ENCODE peak calls at places on chromosomes 16 and 17, in five cellular contexts. One of them, this sample, is unnamed.

GRCh38 chr17:1168537-1169234 is 11.1 kb downstream of the ABR start:
- DNase-seq in HCT116: no peak
- DNase-seq in AG04450: no peak
- DNase-seq in left ventricle myocardium inferior: no peak
- DNase-seq in fibroblast of mammary gland: no peak
- DNase-seq in this sample: no peak

GRCh38 chr17:77320501-77321256 is 179.9 kb downstream of the SEC14L1 start:
- DNase-seq in HCT116: no peak
- DNase-seq in AG04450: no peak
- DNase-seq in left ventricle myocardium inferior: no peak
- DNase-seq in fibroblast of mammary gland: peak
- DNase-seq in this sample: no peak

GRCh38 chr16:20851601-20852000 is 45.3 kb downstream of the REXO5 start:
- DNase-seq in HCT116: peak
- DNase-seq in AG04450: peak
- DNase-seq in left ventricle myocardium inferior: peak
- DNase-seq in fibroblast of mammary gland: peak
- DNase-seq in this sample: peak

GRCh38 chr17:1532836-1533602 is 16.6 kb upstream of the INPP5K start:
- DNase-seq in HCT116: no peak
- DNase-seq in AG04450: no peak
- DNase-seq in left ventricle myocardium inferior: no peak
- DNase-seq in fibroblast of mammary gland: no peak
- DNase-seq in this sample: no peak

GRCh38 chr17:4536742-4537411 is 18.3 kb downstream of the MYBBP1A start:
- DNase-seq in HCT116: no peak
- DNase-seq in AG04450: no peak
- DNase-seq in left ventricle myocardium inferior: peak
- DNase-seq in fibroblast of mammary gland: peak
- DNase-seq in this sample: no peak

GRCh38 chr16:84868829-84869457 is 49.2 kb downstream of the CRISPLD2 start:
- DNase-seq in HCT116: no peak
- DNase-seq in AG04450: no peak
- DNase-seq in left ventricle myocardium inferior: peak
- DNase-seq in fibroblast of mammary gland: no peak
- DNase-seq in this sample: no peak

GRCh38 chr17:70024253-70024652 is 50.8 kb upstream of the KCNJ16 start:
- DNase-seq in HCT116: no peak
- DNase-seq in AG04450: no peak
- DNase-seq in left ventricle myocardium inferior: no peak
- DNase-seq in fibroblast of mammary gland: no peak
- DNase-seq in this sample: no peak

GRCh38 chr17:35871415-35871814 is 2.7 kb upstream of the HEATR9 start:
- DNase-seq in HCT116: no peak
- DNase-seq in AG04450: no peak
- DNase-seq in left ventricle myocardium inferior: no peak
- DNase-seq in fibroblast of mammary gland: no peak
- DNase-seq in this sample: no peak

GRCh38 chr16:19959736-19960135 is 75.1 kb upstream of the GPRC5B start:
- DNase-seq in HCT116: no peak
- DNase-seq in AG04450: no peak
- DNase-seq in left ventricle myocardium inferior: no peak
- DNase-seq in fibroblast of mammary gland: no peak
- DNase-seq in this sample: no peak

GRCh38 chr17:34382586-34383224 is 19.7 kb upstream of the CCL1 start:
- DNase-seq in HCT116: no peak
- DNase-seq in AG04450: no peak
- DNase-seq in left ventricle myocardium inferior: no peak
- DNase-seq in fibroblast of mammary gland: no peak
- DNase-seq in this sample: no peak

GRCh38 chr16:72501739-72502653 is 330.0 kb upstream of the PMFBP1 start:
- DNase-seq in HCT116: peak
- DNase-seq in AG04450: peak
- DNase-seq in left ventricle myocardium inferior: peak
- DNase-seq in fibroblast of mammary gland: peak
- DNase-seq in this sample: peak

GRCh38 chr16:26599786-26600107 is 467.0 kb upstream of the C16orf82 start:
- DNase-seq in HCT116: no peak
- DNase-seq in AG04450: no peak
- DNase-seq in left ventricle myocardium inferior: no peak
- DNase-seq in fibroblast of mammary gland: no peak
- DNase-seq in this sample: no peak

GRCh38 chr17:51907041-51907440 is 251.5 kb downstream of the CA10 start:
- DNase-seq in HCT116: no peak
- DNase-seq in AG04450: no peak
- DNase-seq in left ventricle myocardium inferior: no peak
- DNase-seq in fibroblast of mammary gland: no peak
- DNase-seq in this sample: no peak

GRCh38 chr16:20611350-20611902 is 35.3 kb upstream of the ACSM2B start:
- DNase-seq in HCT116: no peak
- DNase-seq in AG04450: no peak
- DNase-seq in left ventricle myocardium inferior: peak
- DNase-seq in fibroblast of mammary gland: no peak
- DNase-seq in this sample: no peak

GRCh38 chr17:43860927-43861622 is 14.1 kb downstream of the CD300LG start:
- DNase-seq in HCT116: no peak
- DNase-seq in AG04450: no peak
- DNase-seq in left ventricle myocardium inferior: peak
- DNase-seq in fibroblast of mammary gland: no peak
- DNase-seq in this sample: no peak

GRCh38 chr17:1360975-1361374 is 39.0 kb downstream of the YWHAE start:
- DNase-seq in HCT116: no peak
- DNase-seq in AG04450: no peak
- DNase-seq in left ventricle myocardium inferior: no peak
- DNase-seq in fibroblast of mammary gland: no peak
- DNase-seq in this sample: no peak

GRCh38 chr16:12758031-12758669 is 45.5 kb downstream of the CPPED1 start:
- DNase-seq in HCT116: no peak
- DNase-seq in AG04450: no peak
- DNase-seq in left ventricle myocardium inferior: no peak
- DNase-seq in fibroblast of mammary gland: no peak
- DNase-seq in this sample: no peak

GRCh38 chr16:69402448-69402847 is 16.6 kb upstream of the TERF2 start:
- DNase-seq in HCT116: no peak
- DNase-seq in AG04450: no peak
- DNase-seq in left ventricle myocardium inferior: no peak
- DNase-seq in fibroblast of mammary gland: no peak
- DNase-seq in this sample: no peak

GRCh38 chr17:35555695-35556094 is 4.9 kb downstream of the SLFN14 start:
- DNase-seq in HCT116: no peak
- DNase-seq in AG04450: no peak
- DNase-seq in left ventricle myocardium inferior: no peak
- DNase-seq in fibroblast of mammary gland: no peak
- DNase-seq in this sample: no peak

GRCh38 chr16:53780051-53780450 is 76.1 kb downstream of the FTO start:
- DNase-seq in HCT116: no peak
- DNase-seq in AG04450: no peak
- DNase-seq in left ventricle myocardium inferior: no peak
- DNase-seq in fibroblast of mammary gland: no peak
- DNase-seq in this sample: no peak
- H3K4me3 ChIP-seq in HCT116: no peak
- H3K4me3 ChIP-seq in AG04450: no peak
- H3K4me3 ChIP-seq in left ventricle myocardium inferior: no peak
- H3K4me3 ChIP-seq in fibroblast of mammary gland: no peak
- H3K4me3 ChIP-seq in this sample: no peak

GRCh38 chr17:42613699-42614295 is 4.3 kb downstream of the TUBG1 start:
- DNase-seq in HCT116: no peak
- DNase-seq in AG04450: no peak
- DNase-seq in left ventricle myocardium inferior: no peak
- DNase-seq in fibroblast of mammary gland: no peak
- DNase-seq in this sample: no peak
- TF ChIP-seq CTCF in HCT116: no peak
- TF ChIP-seq CTCF in AG04450: no peak
- TF ChIP-seq CTCF in left ventricle myocardium inferior: no peak
- TF ChIP-seq CTCF in fibroblast of mammary gland: no peak
- TF ChIP-seq CTCF in this sample: no peak

DNA sequence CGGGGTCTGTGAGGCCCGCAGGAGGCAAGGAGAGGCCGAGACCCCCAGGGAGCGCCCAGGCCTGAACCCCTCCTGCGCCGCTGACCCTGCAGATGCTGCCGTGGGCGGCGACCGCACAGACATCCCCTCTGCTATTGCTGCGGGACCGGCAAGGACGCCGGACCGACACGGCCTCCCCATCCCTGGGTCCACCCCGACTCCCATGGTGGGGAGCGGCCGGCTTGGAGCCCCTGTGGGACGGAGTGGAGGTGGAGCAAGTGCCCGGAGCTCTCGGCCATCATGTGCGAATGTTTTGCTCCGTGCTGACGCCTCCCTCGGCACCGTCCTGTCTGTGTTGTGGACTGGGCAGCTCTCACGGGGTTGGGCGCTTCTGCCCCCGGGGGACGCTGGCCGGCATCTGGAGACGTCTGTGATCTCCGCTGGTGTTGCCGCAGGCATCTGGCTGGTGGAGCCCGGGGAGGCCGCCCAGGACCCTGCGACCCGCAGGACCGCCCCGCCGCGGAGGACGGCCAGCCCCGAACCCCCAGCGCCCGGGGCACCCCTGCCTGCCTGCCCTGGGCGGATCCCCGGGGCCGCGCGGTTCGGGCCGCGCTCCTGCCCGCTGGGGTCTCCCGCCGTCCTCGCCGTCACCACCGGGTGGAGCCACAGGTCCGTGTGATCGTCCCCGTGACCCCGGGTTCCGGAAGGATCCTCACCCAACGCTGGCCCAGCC is 12.8 kb upstream of the GNG13 start:
- DNase-seq in HCT116: no peak
- DNase-seq in AG04450: no peak
- DNase-seq in left ventricle myocardium inferior: peak
- DNase-seq in fibroblast of mammary gland: peak
- DNase-seq in this sample: no peak
- H3K4me3 ChIP-seq in HCT116: no peak
- H3K4me3 ChIP-seq in AG04450: peak
- H3K4me3 ChIP-seq in left ventricle myocardium inferior: peak
- H3K4me3 ChIP-seq in fibroblast of mammary gland: no peak
- H3K4me3 ChIP-seq in this sample: no peak

GRCh38 chr16:77373726-77374125 is 61.1 kb downstream of the ADAMTS18 start:
- DNase-seq in HCT116: no peak
- DNase-seq in AG04450: no peak
- DNase-seq in left ventricle myocardium inferior: no peak
- DNase-seq in fibroblast of mammary gland: no peak
- DNase-seq in this sample: no peak

GRCh38 chr16:77375396-77375795 is 59.4 kb downstream of the ADAMTS18 start:
- DNase-seq in HCT116: no peak
- DNase-seq in AG04450: no peak
- DNase-seq in left ventricle myocardium inferior: no peak
- DNase-seq in fibroblast of mammary gland: no peak
- DNase-seq in this sample: no peak

GRCh38 chr16:77374384-77374783 is 60.5 kb downstream of the ADAMTS18 start:
- DNase-seq in HCT116: no peak
- DNase-seq in AG04450: no peak
- DNase-seq in left ventricle myocardium inferior: no peak
- DNase-seq in fibroblast of mammary gland: no peak
- DNase-seq in this sample: no peak

DNA sequence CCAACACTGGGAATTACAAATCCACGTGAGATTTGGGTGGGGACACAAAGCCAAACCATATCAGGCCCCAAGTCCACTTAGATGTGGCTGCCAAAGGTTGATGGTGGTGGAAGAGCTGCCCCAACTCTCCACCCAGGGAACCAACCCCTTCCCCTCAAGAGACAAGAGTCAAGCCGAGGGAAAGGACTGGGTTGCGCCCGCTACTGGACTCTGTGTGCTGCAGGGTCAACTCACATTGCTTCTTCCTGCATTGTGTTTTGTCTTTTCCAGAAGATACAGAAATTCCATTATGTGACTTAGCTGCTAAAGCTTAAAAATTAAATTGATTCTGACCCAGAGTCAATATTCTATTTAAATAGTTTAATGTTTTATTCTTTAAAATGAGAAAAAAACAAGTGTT is 58.5 kb downstream of the ADAMTS18 start:
- DNase-seq in HCT116: no peak
- DNase-seq in AG04450: no peak
- DNase-seq in left ventricle myocardium inferior: no peak
- DNase-seq in fibroblast of mammary gland: peak
- DNase-seq in this sample: no peak
- TF ChIP-seq CTCF in HCT116: peak
- TF ChIP-seq CTCF in AG04450: no peak
- TF ChIP-seq CTCF in left ventricle myocardium inferior: no peak
- TF ChIP-seq CTCF in fibroblast of mammary gland: peak
- TF ChIP-seq CTCF in this sample: peak

GRCh38 chr17:49612721-49613120 is 37.0 kb downstream of the NXPH3 start:
- DNase-seq in HCT116: no peak
- DNase-seq in AG04450: no peak
- DNase-seq in left ventricle myocardium inferior: no peak
- DNase-seq in fibroblast of mammary gland: no peak
- DNase-seq in this sample: peak

GRCh38 chr17:49621420-49621819 is 45.7 kb downstream of the NXPH3 start:
- DNase-seq in HCT116: no peak
- DNase-seq in AG04450: no peak
- DNase-seq in left ventricle myocardium inferior: no peak
- DNase-seq in fibroblast of mammary gland: no peak
- DNase-seq in this sample: no peak

GRCh38 chr17:49616086-49616485 is 40.4 kb downstream of the NXPH3 start:
- DNase-seq in HCT116: no peak
- DNase-seq in AG04450: no peak
- DNase-seq in left ventricle myocardium inferior: no peak
- DNase-seq in fibroblast of mammary gland: peak
- DNase-seq in this sample: no peak

GRCh38 chr17:49618112-49618611 is 42.5 kb downstream of the NXPH3 start:
- DNase-seq in HCT116: no peak
- DNase-seq in AG04450: no peak
- DNase-seq in left ventricle myocardium inferior: no peak
- DNase-seq in fibroblast of mammary gland: peak
- DNase-seq in this sample: no peak

GRCh38 chr17:49616546-49617205 is 41.0 kb downstream of the NXPH3 start:
- DNase-seq in HCT116: no peak
- DNase-seq in AG04450: no peak
- DNase-seq in left ventricle myocardium inferior: peak
- DNase-seq in fibroblast of mammary gland: peak
- DNase-seq in this sample: no peak
- H3K4me3 ChIP-seq in HCT116: no peak
- H3K4me3 ChIP-seq in AG04450: no peak
- H3K4me3 ChIP-seq in left ventricle myocardium inferior: peak
- H3K4me3 ChIP-seq in fibroblast of mammary gland: no peak
- H3K4me3 ChIP-seq in this sample: no peak

This sample was measured in epithelial cell of proximal tubule.